ENCODE peak calls at places on chromosomes 1 and 21, in nine cellular contexts. I, D, R, B, M, L, C, Z and O are unnamed samples.
A peak's percentile ranks its signal among the peaks of the same experiment; 100 is the strongest.

GRCh38 chr1:61269648-61270047 is 187.3 kb downstream of the NFIA start:
- DNase-seq in B (no peak), I (no peak), C (no peak), R (no peak), L (no peak), M (peak; percentile 53), Z (no peak), D (no peak), O (no peak)

GRCh38 chr21:40797881-40798280 is 49.1 kb downstream of the DSCAM start:
- DNase-seq in L (no peak), D (no peak), B (no peak), C (no peak), Z (peak; percentile 24), I (no peak), R (no peak), M (no peak), O (peak; percentile 79)

GRCh38 chr1:66919828-66920227 is 4.8 kb downstream of the DNAI4 start:
- DNase-seq in Z (no peak), I (no peak), D (no peak), R (no peak), C (no peak), B (no peak), L (no peak), M (no peak), O (no peak)

GRCh38 chr1:97906567-97907228 is 14.1 kb downstream of the DPYD start:
- DNase-seq in C (no peak), L (no peak), I (no peak), D (no peak), R (peak; percentile 20), B (no peak), Z (peak; percentile 85), M (no peak), O (peak; percentile 84)

GRCh38 chr1:170537798-170538503 is 6.0 kb downstream of the GORAB start:
- DNase-seq in I (no peak), D (no peak), C (no peak), R (no peak), B (no peak), M (no peak), L (no peak), Z (peak; percentile 44), O (peak; percentile 69)

GRCh38 chr1:214764502-214764901 is 161.5 kb downstream of the CENPF start:
- DNase-seq in D (no peak), Z (no peak), M (no peak), R (no peak), I (no peak), L (no peak), C (no peak), B (no peak), O (no peak)

GRCh38 chr1:92096317-92096716 is 16.2 kb downstream of the BTBD8 start:
- DNase-seq in I (no peak), M (no peak), R (no peak), L (no peak), C (no peak), Z (no peak), B (no peak), D (no peak), O (no peak)

GRCh38 chr1:165560834-165561233 is 17.0 kb downstream of the LRRC52 start:
- DNase-seq in B (no peak), M (no peak), I (no peak), C (no peak), R (no peak), L (no peak), D (no peak), Z (no peak), O (no peak)

GRCh38 chr1:117828206-117828605 is 101.2 kb downstream of the GDAP2 start:
- DNase-seq in L (no peak), Z (peak; percentile 83), R (no peak), I (no peak), B (no peak), M (no peak), C (no peak), D (no peak), O (peak; percentile 97)

GRCh38 chr1:147109762-147110161 is 62.5 kb downstream of the PRKAB2 start:
- DNase-seq in R (no peak), Z (no peak), B (no peak), M (no peak), L (no peak), C (no peak), I (no peak), D (no peak), O (no peak)

GRCh38 chr1:161792740-161793139 is 26.6 kb downstream of the ATF6 start:
- DNase-seq in M (peak; percentile 61), I (no peak), C (peak; percentile 79), D (peak; percentile 20), R (peak; percentile 12), B (peak; percentile 44), L (peak; percentile 39), Z (peak; percentile 82), O (peak; percentile 83)

GRCh38 chr1:25477448-25478034 is 46.8 kb downstream of the MACO1 start:
- DNase-seq in R (no peak), M (no peak), Z (no peak), C (no peak), B (no peak), I (no peak), D (no peak), L (no peak), O (no peak)

GRCh38 chr1:50971748-50972305 is 1.8 kb downstream of the CDKN2C start:
- DNase-seq in D (no peak), R (no peak), M (no peak), Z (no peak), C (no peak), B (no peak), I (no peak), L (no peak), O (peak; percentile 20)

GRCh38 chr21:35212393-35213127 is 163.5 kb upstream of the RUNX1 start:
- DNase-seq in M (no peak), D (no peak), L (no peak), R (no peak), B (no peak), I (no peak), C (no peak), Z (peak; percentile 75), O (peak; percentile 86)

GRCh38 chr1:241012708-241013340 is 344.2 kb downstream of the RGS7 start:
- DNase-seq in R (no peak), I (no peak), B (no peak), Z (no peak), L (no peak), C (no peak), M (no peak), D (no peak), O (no peak)

GRCh38 chr1:211606914-211607751 is 28.2 kb upstream of the SLC30A1 start:
- DNase-seq in L (no peak), C (no peak), M (no peak), R (no peak), B (no peak), I (no peak), Z (no peak), D (no peak), O (peak; percentile 26)

GRCh38 chr1:51565009-51565408 is 45.9 kb upstream of the EPS15 start:
- DNase-seq in I (no peak), D (no peak), R (no peak), C (no peak), B (no peak), Z (no peak), L (no peak), M (no peak), O (no peak)

GRCh38 chr21:25370311-25370744 is 237.0 kb downstream of the MRPL39 start:
- DNase-seq in Z (peak; percentile 98), C (no peak), I (no peak), L (no peak), M (no peak), D (no peak), B (peak; percentile 76), R (no peak), O (peak; percentile 91)

GRCh38 chr1:203439086-203439620 is 36.5 kb upstream of the PRELP start:
- DNase-seq in L (no peak), C (peak; percentile 24), B (no peak), M (peak; percentile 74), Z (no peak), R (no peak), D (no peak), I (no peak), O (no peak)

GRCh38 chr1:233656032-233656620 is 42.2 kb downstream of the KCNK1 start:
- DNase-seq in D (no peak), R (no peak), L (peak; percentile 24), M (no peak), I (no peak), Z (no peak), C (no peak), B (no peak), O (no peak)

GRCh38 chr1:211632117-211632807 is 43.2 kb downstream of the NEK2 start:
- DNase-seq in Z (no peak), B (no peak), M (no peak), I (no peak), L (no peak), R (no peak), D (no peak), C (no peak), O (peak; percentile 44)

GRCh38 chr1:15712158-15712557 is 23.9 kb upstream of the SLC25A34 start:
- DNase-seq in I (no peak), C (no peak), L (no peak), Z (no peak), D (no peak), R (no peak), M (peak; percentile 76), B (no peak), O (no peak)

GRCh38 chr1:244381887-244382565 is 69.7 kb downstream of the ADSS2 start:
- DNase-seq in L (no peak), M (no peak), B (peak; percentile 41), R (no peak), Z (peak; percentile 76), D (no peak), C (no peak), I (no peak), O (peak; percentile 87)

GRCh38 chr1:219294251-219294650 is 120.6 kb downstream of the LYPLAL1 start:
- DNase-seq in L (no peak), I (no peak), D (no peak), B (no peak), Z (no peak), C (no peak), R (no peak), M (no peak), O (peak; percentile 57)

GRCh38 chr1:21295059-21295401 is 4.8 kb upstream of the ECE1 start:
- DNase-seq in R (no peak), M (no peak), B (no peak), D (no peak), C (no peak), L (no peak), I (no peak), Z (peak; percentile 38), O (peak; percentile 52)

GRCh38 chr21:29557200-29557599 is 258.5 kb downstream of the BACH1 start:
- DNase-seq in B (no peak), M (no peak), R (no peak), D (no peak), L (no peak), I (no peak), Z (no peak), C (no peak), O (peak; percentile 4)

GRCh38 chr1:203888807-203889251 is 27.4 kb downstream of the SNRPE start:
- DNase-seq in Z (peak; percentile 79), R (no peak), I (no peak), B (peak; percentile 63), M (no peak), L (no peak), D (no peak), C (no peak), O (peak; percentile 75)